ENCODE peak calls at places on chromosomes 12 and 14, in eight cellular contexts. T, M, U, E, C, V, B and D are unnamed samples.

GRCh38 chr14:72965249-72965648 is 39.0 kb downstream of the DCAF4 start:
- DNase-seq in U (no peak), E (no peak), T (peak; percentile 57), C (peak; percentile 62), B (no peak), M (peak; percentile 26), V (no peak), D (no peak)

GRCh38 chr14:46432516-46432915 is 219.1 kb downstream of the RPL10L start:
- DNase-seq in M (no peak), E (no peak), B (no peak), U (no peak), T (no peak), C (no peak), V (no peak), D (no peak)

GRCh38 chr14:62824086-62824485 is 221.2 kb downstream of the KCNH5 start:
- DNase-seq in V (no peak), U (no peak), C (peak; percentile 18), T (no peak), B (no peak), M (no peak), E (no peak), D (no peak)

GRCh38 chr14:104443391-104444158 is 136.0 kb upstream of the C14orf180 start:
- DNase-seq in C (no peak), B (peak; percentile 31), T (no peak), U (peak; percentile 73), M (no peak), E (peak; percentile 19), V (peak; percentile 61), D (no peak)

GRCh38 chr12:49687941-49688340 is 19.3 kb downstream of the FMNL3 start:
- DNase-seq in V (no peak), M (no peak), E (no peak), C (no peak), U (no peak), T (no peak), B (no peak), D (no peak)

GRCh38 chr12:47110011-47110541 is 30.3 kb upstream of the AMIGO2 start:
- DNase-seq in T (no peak), M (no peak), E (no peak), B (no peak), V (no peak), C (no peak), U (no peak), D (no peak)

GRCh38 chr12:82698959-82699358 is 12.3 kb downstream of the TMTC2 start:
- DNase-seq in U (no peak), T (no peak), V (no peak), E (no peak), C (no peak), M (no peak), B (no peak), D (no peak)

GRCh38 chr12:128572311-128572810 is 251.4 kb downstream of the SLC15A4 start:
- DNase-seq in B (no peak), U (no peak), C (no peak), T (no peak), V (no peak), E (no peak), M (no peak), D (no peak)

GRCh38 chr14:22332671-22333407 is 256.2 kb downstream of the DAD1 start:
- DNase-seq in E (no peak), T (no peak), B (no peak), M (no peak), C (no peak), U (no peak), V (no peak), D (no peak)

GRCh38 chr12:108846320-108846719 is 11.1 kb downstream of the SSH1 start:
- DNase-seq in T (no peak), E (no peak), B (no peak), C (no peak), V (no peak), M (no peak), U (no peak), D (no peak)

GRCh38 chr12:53048780-53049401 is 974 bp upstream of the TNS2 start:
- DNase-seq in M (no peak), U (no peak), E (no peak), T (peak; percentile 78), B (peak; percentile 87), V (peak; percentile 83), C (peak; percentile 62), D (peak; percentile 41)

GRCh38 chr12:109577311-109577710 is 3.7 kb downstream of the MVK start:
- DNase-seq in V (no peak), B (no peak), M (no peak), C (no peak), U (no peak), E (no peak), T (no peak), D (no peak)

GRCh38 chr14:93239869-93240677 is 33.0 kb downstream of the UBR7 start:
- DNase-seq in C (peak; percentile 89), T (peak; percentile 81), E (no peak), V (no peak), M (peak; percentile 83), B (no peak), U (no peak), D (peak; percentile 73)

GRCh38 chr12:48536602-48537001 is 11.2 kb downstream of the OR8S1 start:
- DNase-seq in C (no peak), V (no peak), E (no peak), U (no peak), T (no peak), B (no peak), M (no peak), D (no peak)

GRCh38 chr12:116337312-116337711 is 59.8 kb upstream of the MED13L start:
- DNase-seq in U (no peak), B (no peak), V (no peak), M (no peak), T (no peak), E (no peak), C (no peak), D (no peak)

GRCh38 chr12:12723681-12724420 is 6.7 kb downstream of the CDKN1B start:
- DNase-seq in E (peak; percentile 63), U (peak; percentile 71), V (peak; percentile 85), C (peak; percentile 25), B (peak; percentile 61), T (peak; percentile 57), M (no peak), D (no peak)

DNA sequence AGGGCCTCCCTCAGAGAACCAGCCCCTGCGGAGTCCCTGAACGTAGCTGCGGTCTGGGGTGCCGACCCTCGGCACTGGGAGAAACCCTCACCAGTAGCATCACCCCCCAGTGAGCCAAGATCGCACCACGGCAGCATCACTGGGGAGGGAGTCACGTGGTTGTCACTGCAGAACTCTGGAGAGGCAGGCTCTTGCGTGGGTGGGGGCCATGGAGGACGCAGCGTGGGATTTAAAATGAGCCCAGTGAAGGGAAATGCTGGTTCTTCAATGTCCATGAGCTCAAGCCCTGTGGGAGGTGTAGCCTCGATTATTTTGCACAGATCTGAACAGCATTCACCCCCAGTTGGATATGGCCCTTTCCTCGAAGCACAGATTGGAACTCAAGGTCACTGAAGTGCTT is 3.9 kb upstream of the GALNT9 start:
- DNase-seq in B (no peak), C (no peak), M (no peak), V (no peak), T (no peak), U (no peak), E (no peak), D (no peak)
- H3K27ac ChIP-seq in B (no peak overlapping the region), C (no peak overlapping the region), M (no peak overlapping the region), V (no peak overlapping the region), T (no peak overlapping the region), U (no peak overlapping the region), E (no peak overlapping the region), D (no peak overlapping the region)

DNA sequence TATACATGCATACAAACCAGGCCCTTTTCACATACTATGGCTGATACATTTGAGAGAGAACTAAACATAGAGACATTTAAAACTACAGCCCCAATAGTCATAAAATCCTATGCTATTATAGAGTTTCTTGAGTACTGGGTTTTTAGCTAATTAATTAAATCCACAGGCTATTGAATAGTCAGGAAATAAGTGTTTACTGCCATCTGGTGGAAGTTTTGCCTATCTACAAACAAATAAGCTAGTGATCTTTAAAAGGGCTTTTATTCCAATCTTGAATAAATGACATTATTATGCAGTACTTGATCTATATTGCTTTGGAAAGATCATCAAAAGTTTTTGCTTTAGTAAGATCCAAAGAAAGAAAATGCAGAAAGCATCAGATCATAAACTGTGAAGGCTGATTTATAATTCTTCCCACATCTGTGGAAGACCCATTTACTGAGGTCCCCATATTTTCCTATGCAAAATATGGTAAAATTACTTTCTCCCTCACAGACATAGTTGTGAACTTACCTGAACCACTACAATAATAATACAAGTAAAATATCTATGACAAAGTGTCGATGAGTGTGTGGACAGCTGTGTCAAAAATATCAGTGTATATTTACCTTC is 131.3 kb downstream of the ITPR2 start:
- DNase-seq in T (peak; percentile 67), M (peak; percentile 31), B (no peak), U (no peak), E (no peak), V (no peak), C (peak; percentile 70), D (peak; percentile 36)
- H3K27ac ChIP-seq in T (no peak overlapping the region), M (no peak overlapping the region), B (no peak overlapping the region), U (no peak overlapping the region), E (no peak overlapping the region), V (no peak overlapping the region), C (no peak overlapping the region), D (no peak overlapping the region)

DNA sequence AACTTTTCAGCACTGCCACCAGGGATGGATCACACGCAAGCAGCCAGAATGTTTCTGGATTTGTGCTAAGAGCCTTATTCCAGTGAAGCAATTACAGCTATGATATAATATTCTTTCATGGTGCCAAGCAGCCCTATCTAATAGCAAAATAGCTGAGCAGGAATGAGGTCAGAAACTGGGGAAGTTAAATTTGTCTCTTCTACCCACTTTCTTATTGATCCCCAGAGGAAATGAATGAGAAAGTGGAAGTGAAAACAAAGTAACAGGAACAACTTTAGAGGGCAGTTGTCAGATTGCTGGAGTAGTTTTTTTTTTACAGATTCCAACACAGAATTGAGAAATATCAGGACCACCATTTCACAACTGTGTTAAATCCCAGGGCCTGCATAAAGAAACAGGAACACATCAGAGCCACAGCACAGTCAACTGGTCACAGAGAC is 44.8 kb downstream of the GCH1 start:
- DNase-seq in C (no peak), E (no peak), B (no peak), V (no peak), U (no peak), M (no peak), T (no peak), D (no peak)
- H3K27ac ChIP-seq in C (no peak overlapping the region), E (no peak overlapping the region), B (no peak overlapping the region), V (no peak overlapping the region), U (no peak overlapping the region), M (no peak overlapping the region), T (no peak overlapping the region), D (no peak overlapping the region)

GRCh38 chr12:10392394-10392930 is 2.6 kb upstream of the KLRK1 start:
- DNase-seq in C (peak; percentile 67), B (no peak), E (no peak), V (no peak), M (peak; percentile 68), T (peak; percentile 87), U (no peak), D (no peak)
- H3K27ac ChIP-seq in C (no peak overlapping the region), B (no peak overlapping the region), E (no peak overlapping the region), V (no peak overlapping the region), M (peak overlapping the region; percentile 57), T (peak overlapping the region; percentile 43), U (no peak overlapping the region), D (no peak overlapping the region)